ENCODE peak calls at places on chromosomes 6 and 20, in seven cellular contexts. L is heart right ventricle; H is stimulated activated effector memory CD8-positive, alpha-beta T cell treated with anti-CD3 and anti-CD28 coated beads, Interleukin-12 subunit alpha, Interleukin-12 subunit beta, amount 100 ng/mL, for 72 hours; Y is activated CD4-positive, alpha-beta T cell treated with anti-CD3 and anti-CD28 coated beads, Interleukin-2, amount 50 U/mL, for 1 hour; B is T-helper 1 cell; K is lower lobe of right lung; W is renal cortical epithelial cell. V is an unnamed sample.

GRCh38 chr6:14804444-14805210 is 441.2 kb upstream of the JARID2 start:
- DNase-seq in L (peak; percentile 93), B (no peak), Y (no peak), H (no peak), K (peak; percentile 55), W (peak; percentile 84), V (no peak)

GRCh38 chr6:14305131-14305530 is 187.6 kb downstream of the CD83 start:
- DNase-seq in Y (no peak), H (no peak), L (no peak), B (no peak), W (no peak), K (no peak), V (no peak)

GRCh38 chr6:28922841-28923317 is 906 bp downstream of the TRIM27 start:
- DNase-seq in Y (no peak), B (peak; percentile 38), W (peak; percentile 26), L (peak; percentile 59), H (no peak), K (no peak), V (peak; percentile 27)

GRCh38 chr6:11810854-11811643 is 32.4 kb upstream of the ADTRP start:
- DNase-seq in K (no peak), Y (no peak), H (no peak), L (no peak), W (no peak), B (no peak), V (peak; percentile 53)

GRCh38 chr20:31712564-31713311 is 9.9 kb downstream of the BCL2L1 start:
- DNase-seq in B (no peak), W (peak; percentile 95), K (peak; percentile 84), H (no peak), Y (no peak), L (peak; percentile 91), V (peak; percentile 97)

GRCh38 chr6:158047120-158047518 is 65.5 kb downstream of the SYNJ2 start:
- DNase-seq in Y (no peak), H (no peak), K (peak; percentile 20), W (no peak), L (no peak), B (no peak), V (no peak)

GRCh38 chr20:49999329-49999728 is 16.5 kb downstream of the SNAI1 start:
- DNase-seq in B (no peak), K (no peak), L (no peak), W (no peak), Y (no peak), H (no peak), V (no peak)

GRCh38 chr20:23143098-23143497 is 57.0 kb upstream of the CD93 start:
- DNase-seq in W (peak; percentile 67), K (peak; percentile 65), B (no peak), H (no peak), L (peak; percentile 82), Y (no peak), V (peak; percentile 51)